ENCODE peak calls at places on chromosomes 11 and 22, in ten cellular contexts. H, M, V, U, P, X, D, E, A and Q are unnamed samples.

GRCh38 chr11:114166897-114167323 is 107.4 kb downstream of the ZBTB16 start:
- DNase-seq in M (no peak), U (peak; percentile 52), H (peak; percentile 95), A (peak; percentile 94), D (no peak), E (peak; percentile 66), X (no peak), P (no peak), V (peak; percentile 36), Q (peak; percentile 47)

GRCh38 chr11:65504671-65505433 is 6.0 kb downstream of the MALAT1 start:
- DNase-seq in M (no peak), P (no peak), A (peak; percentile 76), U (no peak), X (no peak), E (no peak), H (peak; percentile 72), V (peak; percentile 14), D (no peak), Q (no peak)

GRCh38 chr11:75734491-75735180 is 17.0 kb downstream of the MOGAT2 start:
- DNase-seq in X (no peak), A (peak; percentile 99), V (no peak), D (no peak), P (no peak), E (no peak), M (no peak), H (no peak), U (no peak), Q (no peak)

GRCh38 chr11:102824541-102824940 is 18.9 kb downstream of the MMP3 start:
- DNase-seq in V (no peak), P (no peak), H (no peak), D (no peak), X (no peak), U (no peak), M (no peak), A (no peak), E (no peak), Q (no peak)

GRCh38 chr22:34015642-34016041 is 95.4 kb upstream of the LARGE1 start:
- DNase-seq in X (no peak), H (no peak), U (no peak), P (no peak), M (no peak), V (no peak), D (no peak), A (no peak), E (no peak), Q (no peak)

GRCh38 chr22:25900880-25901279 is 158.9 kb downstream of the MYO18B start:
- DNase-seq in U (no peak), E (no peak), V (no peak), P (no peak), M (peak; percentile 48), H (peak; percentile 4), X (no peak), A (no peak), D (no peak), Q (no peak)

GRCh38 chr22:30668306-30668655 is 606 bp upstream of the DUSP18 start:
- DNase-seq in A (peak; percentile 74), M (peak; percentile 46), X (no peak), P (no peak), U (no peak), E (no peak), V (no peak), H (no peak), D (no peak), Q (no peak)

GRCh38 chr22:22877523-22878210 is 9.9 kb upstream of the IGLL5 start:
- DNase-seq in E (peak; percentile 11), U (peak; percentile 79), A (peak; percentile 67), V (peak; percentile 7), D (no peak), H (peak; percentile 68), P (no peak), X (peak; percentile 54), M (peak; percentile 87), Q (no peak)

GRCh38 chr11:71252434-71252781 is at the start of gene SHANK2:
- DNase-seq in V (no peak), M (peak; percentile 83), D (no peak), P (peak; percentile 30), H (no peak), E (no peak), U (no peak), A (peak; percentile 66), X (no peak), Q (no peak)

GRCh38 chr11:26286472-26287066 is 45.4 kb upstream of the ANO3 start:
- DNase-seq in V (no peak), M (peak; percentile 30), D (no peak), P (peak; percentile 62), A (peak; percentile 58), U (peak; percentile 69), X (no peak), H (peak; percentile 36), E (no peak), Q (no peak)

GRCh38 chr11:93541884-93542752 is 1.1 kb downstream of the SMCO4 start:
- DNase-seq in H (peak; percentile 29), D (peak; percentile 73), X (peak; percentile 15), E (no peak), U (peak; percentile 86), M (peak; percentile 72), A (peak; percentile 87), P (peak; percentile 57), V (peak; percentile 46), Q (no peak)

GRCh38 chr11:102196351-102196750 is 86.1 kb downstream of the YAP1 start:
- DNase-seq in U (no peak), M (no peak), V (no peak), H (no peak), A (no peak), E (no peak), P (no peak), X (no peak), D (no peak), Q (no peak)

GRCh38 chr11:123478352-123478986 is 48.4 kb downstream of the GRAMD1B start:
- DNase-seq in P (peak; percentile 84), V (peak; percentile 71), M (peak; percentile 83), U (peak; percentile 78), A (peak; percentile 88), H (peak; percentile 90), X (no peak), D (peak; percentile 53), E (peak; percentile 64), Q (peak; percentile 47)

GRCh38 chr22:36902143-36902911 is 11.1 kb upstream of the CSF2RB start:
- DNase-seq in U (no peak), D (no peak), P (no peak), X (no peak), H (no peak), A (no peak), V (peak; percentile 15), M (no peak), E (no peak), Q (no peak)

GRCh38 chr11:59102259-59102765 is 4.7 kb upstream of the FAM111B start:
- DNase-seq in D (peak; percentile 74), H (peak; percentile 37), U (peak; percentile 19), A (no peak), M (peak; percentile 52), V (no peak), E (no peak), X (peak; percentile 3), P (peak; percentile 66), Q (no peak)

GRCh38 chr22:37746366-37747089 is 49.7 kb downstream of the TRIOBP start:
- DNase-seq in M (no peak), D (no peak), V (no peak), U (no peak), X (no peak), A (peak; percentile 48), H (no peak), E (no peak), P (peak; percentile 23), Q (no peak)

GRCh38 chr11:85483861-85484260 is 143.3 kb downstream of the DLG2 start:
- DNase-seq in P (no peak), M (no peak), U (no peak), D (no peak), X (no peak), H (peak; percentile 45), A (no peak), E (peak; percentile 32), V (no peak), Q (no peak)

GRCh38 chr22:39598017-39598965 is 27.7 kb downstream of the CACNA1I start:
- DNase-seq in V (no peak), X (peak; percentile 38), P (peak; percentile 64), H (no peak), D (peak; percentile 78), A (peak; percentile 88), U (no peak), E (no peak), M (peak; percentile 99), Q (no peak)

GRCh38 chr11:63443714-63444113 is 47.3 kb downstream of the PLAAT5 start:
- DNase-seq in U (no peak), A (no peak), D (no peak), P (no peak), V (no peak), M (no peak), H (no peak), X (no peak), E (no peak), Q (no peak)

GRCh38 chr22:50481440-50482106 is at the start of gene ADM2:
- DNase-seq in P (peak; percentile 31), A (peak; percentile 67), D (peak; percentile 69), V (no peak), E (peak; percentile 31), X (peak; percentile 31), H (peak; percentile 26), U (no peak), M (peak; percentile 94), Q (no peak)

GRCh38 chr22:47035443-47035881 is 273.0 kb downstream of the TBC1D22A start:
- DNase-seq in P (no peak), D (no peak), V (no peak), H (peak; percentile 14), U (no peak), X (no peak), M (no peak), A (no peak), E (no peak), Q (no peak)

GRCh38 chr11:111101836-111102235 is 143.7 kb upstream of the POU2AF2 start:
- DNase-seq in A (no peak), V (no peak), E (no peak), U (no peak), X (no peak), H (no peak), P (no peak), D (no peak), M (no peak), Q (no peak)

GRCh38 chr11:28649922-28650321 is 541.7 kb downstream of the METTL15 start:
- DNase-seq in V (no peak), X (no peak), A (no peak), U (no peak), E (no peak), P (no peak), D (no peak), M (no peak), H (peak; percentile 2), Q (no peak)

GRCh38 chr11:133491680-133492383 is 40.5 kb downstream of the OPCML start:
- DNase-seq in D (no peak), H (no peak), V (no peak), M (no peak), P (peak; percentile 41), A (no peak), X (no peak), E (no peak), U (no peak), Q (no peak)

GRCh38 chr11:1916132-1916985 is 3.1 kb upstream of the TNNT3 start:
- DNase-seq in A (no peak), D (no peak), V (no peak), E (no peak), X (no peak), H (no peak), P (no peak), U (no peak), M (no peak), Q (no peak)

GRCh38 chr22:43346521-43346929 is 3.4 kb upstream of the SCUBE1 start:
- DNase-seq in P (peak; percentile 73), M (peak; percentile 90), D (peak; percentile 82), X (peak; percentile 22), E (no peak), V (no peak), A (peak; percentile 71), U (peak; percentile 21), H (peak; percentile 30), Q (peak; percentile 34)

GRCh38 chr11:19929655-19930054 is 217.0 kb downstream of the NAV2 start:
- DNase-seq in X (no peak), H (no peak), U (no peak), E (no peak), V (no peak), P (no peak), D (no peak), M (no peak), A (no peak), Q (no peak)

GRCh38 chr22:38464992-38465672 is 2.8 kb upstream of the KDELR3 start:
- DNase-seq in E (no peak), A (no peak), D (no peak), M (no peak), U (no peak), X (no peak), P (no peak), V (no peak), H (no peak), Q (no peak)